ENCODE peak calls at places on chromosomes 2 and 18, in four cellular contexts. A is thoracic aorta; Y is right atrium auricular region; X is naive thymus-derived CD4-positive, alpha-beta T cell. O is an unnamed sample.
A peak's percentile ranks its signal among the peaks of the same experiment; 100 is the strongest.

GRCh38 chr2:166539340-166540162 is 45.5 kb upstream of the SCN7A start:
- DNase-seq in A (no peak), Y (no peak), X (no peak), O (no peak)

GRCh38 chr2:133607679-133608078 is 39.4 kb upstream of the NCKAP5 start:
- DNase-seq in A (no peak), Y (no peak), X (no peak), O (no peak)

GRCh38 chr2:36482576-36483214 is 115.3 kb downstream of the FEZ2 start:
- DNase-seq in A (no peak), Y (no peak), X (no peak), O (no peak)

GRCh38 chr2:39091535-39091934 is 29.3 kb downstream of the SOS1 start:
- DNase-seq in A (no peak), Y (no peak), X (no peak), O (no peak)

GRCh38 chr2:70934981-70935380 is 719 bp upstream of the ATP6V1B1 start:
- DNase-seq in A (no peak), Y (no peak), X (no peak), O (no peak)

GRCh38 chr18:57881818-57882413 is 78.8 kb upstream of the ATP8B1 start:
- DNase-seq in A (peak; percentile 5), Y (peak; percentile 72), X (peak; percentile 40), O (no peak)

GRCh38 chr2:118826093-118826492 is 21.4 kb downstream of the EN1 start:
- DNase-seq in A (no peak), Y (no peak), X (no peak), O (no peak)

GRCh38 chr2:11315074-11315705 is 29.2 kb downstream of the ROCK2 start:
- DNase-seq in A (no peak), Y (no peak), X (no peak), O (no peak)

GRCh38 chr2:96928277-96928781 is 58.1 kb downstream of the FAM178B start:
- DNase-seq in A (no peak), Y (no peak), X (no peak), O (no peak)

GRCh38 chr2:96926791-96927190 is 56.9 kb upstream of the SEMA4C start:
- DNase-seq in A (no peak), Y (no peak), X (no peak), O (no peak)

GRCh38 chr2:96926236-96926635 is 56.4 kb upstream of the SEMA4C start:
- DNase-seq in A (no peak), Y (no peak), X (no peak), O (no peak)

GRCh38 chr2:96929245-96929925 is 57.0 kb downstream of the FAM178B start:
- DNase-seq in A (no peak), Y (no peak), X (no peak), O (no peak)

GRCh38 chr2:96927420-96928171 is 57.7 kb upstream of the SEMA4C start:
- DNase-seq in A (no peak), Y (no peak), X (no peak), O (peak; percentile 88)
- H3K4me3 ChIP-seq in A (peak overlapping the region; percentile 68), Y (peak overlapping the region; percentile 15), X (no peak overlapping the region), O (no peak overlapping the region)

DNA sequence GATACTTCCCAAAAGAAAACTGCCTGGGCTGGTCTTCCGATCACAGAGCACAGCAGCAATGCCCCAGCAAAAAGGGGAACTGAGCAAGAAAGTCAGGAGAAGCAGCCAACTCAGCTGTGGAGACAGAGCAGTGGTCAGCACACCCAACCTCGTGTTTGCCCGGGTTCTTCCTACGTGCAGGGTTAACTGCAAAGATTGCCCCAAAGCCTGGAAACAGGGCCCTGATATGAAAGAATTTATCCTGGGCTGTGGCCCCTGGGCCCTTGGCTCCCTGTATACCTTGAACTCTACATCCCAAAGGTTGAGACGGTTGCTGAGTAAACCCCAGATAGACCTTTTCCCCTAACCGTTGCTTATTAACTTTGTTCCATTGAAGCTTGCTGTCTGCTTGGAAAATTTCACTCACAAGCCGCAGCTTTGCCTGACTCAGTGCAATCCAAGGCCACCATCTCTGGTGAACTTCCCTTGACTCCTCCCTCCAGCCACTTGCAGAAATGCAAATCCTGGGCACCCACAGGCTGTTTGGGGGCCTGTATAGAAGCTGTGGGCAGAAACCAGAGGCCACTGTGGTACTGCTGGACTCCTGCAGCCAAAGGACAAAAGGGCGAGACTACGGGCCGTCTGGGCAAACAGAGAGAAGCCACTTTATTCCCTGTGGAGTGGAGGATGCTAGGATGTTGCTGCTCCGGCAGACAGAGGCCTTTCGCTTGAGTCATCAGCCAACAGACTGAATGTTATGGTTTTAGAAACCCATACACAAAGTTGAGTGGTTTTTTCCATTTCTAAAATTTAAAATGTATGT is 18.2 kb downstream of the NRP2 start:
- DNase-seq in A (no peak), Y (no peak), X (peak; percentile 49), O (no peak)
- H3K27ac ChIP-seq in A (peak overlapping the region; percentile 52), Y (peak overlapping the region; percentile 32), X (no peak overlapping the region), O (peak overlapping the region; percentile 83)

GRCh38 chr2:168439536-168439935 is 16.5 kb upstream of the CERS6 start:
- DNase-seq in A (no peak), Y (no peak), X (no peak), O (no peak)

GRCh38 chr2:168438553-168438952 is 17.5 kb upstream of the CERS6 start:
- DNase-seq in A (no peak), Y (no peak), X (no peak), O (no peak)

GRCh38 chr2:168432565-168433186 is 23.4 kb upstream of the CERS6 start:
- DNase-seq in A (no peak), Y (no peak), X (peak; percentile 33), O (no peak)

GRCh38 chr2:168434164-168434563 is 21.9 kb upstream of the CERS6 start:
- DNase-seq in A (no peak), Y (no peak), X (no peak), O (no peak)

DNA sequence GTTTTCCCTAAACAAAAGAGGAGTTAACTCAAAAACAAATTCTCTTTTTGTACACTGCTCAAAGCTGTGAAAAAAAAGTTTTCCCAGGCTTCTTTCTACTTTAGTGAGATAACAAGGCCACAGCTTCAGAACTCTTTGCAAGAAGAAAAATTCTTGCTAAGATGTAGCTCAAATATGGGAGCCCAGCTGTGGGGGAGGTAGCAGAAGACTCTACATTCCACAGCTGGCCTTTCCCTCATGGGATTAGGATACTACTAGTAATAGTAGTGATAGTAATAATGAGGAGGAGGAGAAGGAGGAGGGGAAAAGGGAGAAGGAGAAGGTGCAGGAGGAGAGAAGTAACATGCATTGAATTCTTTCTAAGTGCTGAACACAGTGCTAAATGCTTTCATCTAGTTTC is 19.2 kb upstream of the CERS6 start:
- DNase-seq in A (no peak), Y (no peak), X (no peak), O (no peak)
- H3K27me3 ChIP-seq in A (no peaks in the 10 kb centered on the region), Y (no peaks in the 10 kb centered on the region), X (no peaks in the 10 kb centered on the region), O (no peaks in the 10 kb centered on the region)

GRCh38 chr18:70328169-70328568 is 39.3 kb downstream of the SOCS6 start:
- DNase-seq in A (no peak), Y (no peak), X (no peak), O (no peak)

GRCh38 chr18:70326255-70326654 is 37.4 kb downstream of the SOCS6 start:
- DNase-seq in A (no peak), Y (no peak), X (no peak), O (no peak)

GRCh38 chr18:70322385-70322784 is 33.5 kb downstream of the SOCS6 start:
- DNase-seq in A (no peak), Y (no peak), X (no peak), O (no peak)

GRCh38 chr18:70322928-70323327 is 34.1 kb downstream of the SOCS6 start:
- DNase-seq in A (no peak), Y (no peak), X (no peak), O (no peak)

GRCh38 chr18:70324897-70325296 is 36.1 kb downstream of the SOCS6 start:
- DNase-seq in A (no peak), Y (no peak), X (no peak), O (no peak)
- H3K4me3 ChIP-seq in A (no peak overlapping the region), Y (no peak overlapping the region), X (no peak overlapping the region), O (no peak overlapping the region)

GRCh38 chr2:105772362-105772761 is 27.6 kb downstream of the NCK2 start:
- DNase-seq in A (no peak), Y (no peak), X (no peak), O (no peak)
- H3K27ac ChIP-seq in A (no peak overlapping the region), Y (peak overlapping the region; percentile 40), X (peak overlapping the region; percentile 62), O (no peak overlapping the region)